ENCODE peak calls at places on chromosomes 4 and X, in six cellular contexts. One of them, this sample, is unnamed.
A peak's percentile ranks its signal among the peaks of the same experiment; 100 is the strongest.

GRCh38 chr4:6324999-6325790 is 55.5 kb downstream of the WFS1 start:
- DNase-seq in HTR-8/SVneo: no peak
- DNase-seq in iris pigment epithelial cell: peak; percentile 8
- DNase-seq in HuH-7: no peak
- DNase-seq in activated T-helper 9 cell treated with anti-CD3 and anti-CD28 coated beads, Interleukin-2, amount 50 U/mL, for 16 hours: no peak
- DNase-seq in sciatic nerve: no peak
- DNase-seq in this sample: no peak

GRCh38 chr4:77170926-77171325 is 13.9 kb downstream of the CCNG2 start:
- DNase-seq in HTR-8/SVneo: no peak
- DNase-seq in iris pigment epithelial cell: no peak
- DNase-seq in HuH-7: no peak
- DNase-seq in activated T-helper 9 cell treated with anti-CD3 and anti-CD28 coated beads, Interleukin-2, amount 50 U/mL, for 16 hours: no peak
- DNase-seq in sciatic nerve: no peak
- DNase-seq in this sample: no peak

GRCh38 chrX:1137531-1137930 is 74.9 kb downstream of the CRLF2 start:
- DNase-seq in HTR-8/SVneo: no peak
- DNase-seq in iris pigment epithelial cell: no peak
- DNase-seq in HuH-7: no peak
- DNase-seq in activated T-helper 9 cell treated with anti-CD3 and anti-CD28 coated beads, Interleukin-2, amount 50 U/mL, for 16 hours: no peak
- DNase-seq in sciatic nerve: no peak
- DNase-seq in this sample: no peak

GRCh38 chrX:122115604-122116003 is 1068.2 kb downstream of the GLUD2 start:
- DNase-seq in HTR-8/SVneo: no peak
- DNase-seq in iris pigment epithelial cell: no peak
- DNase-seq in HuH-7: peak; percentile 6
- DNase-seq in activated T-helper 9 cell treated with anti-CD3 and anti-CD28 coated beads, Interleukin-2, amount 50 U/mL, for 16 hours: no peak
- DNase-seq in sciatic nerve: no peak
- DNase-seq in this sample: no peak

GRCh38 chr4:145867416-145867815 is 71.2 kb downstream of the ZNF827 start:
- DNase-seq in HTR-8/SVneo: no peak
- DNase-seq in iris pigment epithelial cell: no peak
- DNase-seq in HuH-7: no peak
- DNase-seq in activated T-helper 9 cell treated with anti-CD3 and anti-CD28 coated beads, Interleukin-2, amount 50 U/mL, for 16 hours: no peak
- DNase-seq in sciatic nerve: no peak
- DNase-seq in this sample: no peak

GRCh38 chr4:102441978-102442890 is 58.9 kb upstream of the NFKB1 start:
- DNase-seq in HTR-8/SVneo: no peak
- DNase-seq in iris pigment epithelial cell: no peak
- DNase-seq in HuH-7: no peak
- DNase-seq in activated T-helper 9 cell treated with anti-CD3 and anti-CD28 coated beads, Interleukin-2, amount 50 U/mL, for 16 hours: no peak
- DNase-seq in sciatic nerve: no peak
- DNase-seq in this sample: peak; percentile 53

GRCh38 chr4:40046311-40046980 is 10.2 kb upstream of the N4BP2 start:
- DNase-seq in HTR-8/SVneo: peak; percentile 51
- DNase-seq in iris pigment epithelial cell: peak; percentile 90
- DNase-seq in HuH-7: peak; percentile 60
- DNase-seq in activated T-helper 9 cell treated with anti-CD3 and anti-CD28 coated beads, Interleukin-2, amount 50 U/mL, for 16 hours: no peak
- DNase-seq in sciatic nerve: peak; percentile 67
- DNase-seq in this sample: peak; percentile 62

GRCh38 chr4:55543858-55544257 is 2.9 kb downstream of the CLOCK start:
- DNase-seq in HTR-8/SVneo: no peak
- DNase-seq in iris pigment epithelial cell: no peak
- DNase-seq in HuH-7: no peak
- DNase-seq in activated T-helper 9 cell treated with anti-CD3 and anti-CD28 coated beads, Interleukin-2, amount 50 U/mL, for 16 hours: no peak
- DNase-seq in sciatic nerve: no peak
- DNase-seq in this sample: no peak

GRCh38 chr4:159191989-159192388 is 89.1 kb downstream of the RAPGEF2 start:
- DNase-seq in HTR-8/SVneo: peak; percentile 40
- DNase-seq in iris pigment epithelial cell: peak; percentile 87
- DNase-seq in HuH-7: peak; percentile 25
- DNase-seq in activated T-helper 9 cell treated with anti-CD3 and anti-CD28 coated beads, Interleukin-2, amount 50 U/mL, for 16 hours: no peak
- DNase-seq in sciatic nerve: no peak
- DNase-seq in this sample: peak; percentile 45

GRCh38 chrX:13670197-13670596 is 17.3 kb downstream of the TCEANC start:
- DNase-seq in HTR-8/SVneo: no peak
- DNase-seq in iris pigment epithelial cell: no peak
- DNase-seq in HuH-7: no peak
- DNase-seq in activated T-helper 9 cell treated with anti-CD3 and anti-CD28 coated beads, Interleukin-2, amount 50 U/mL, for 16 hours: no peak
- DNase-seq in sciatic nerve: no peak
- DNase-seq in this sample: no peak

GRCh38 chrX:3271485-3272186 is 74.8 kb downstream of the MXRA5 start:
- DNase-seq in HTR-8/SVneo: peak; percentile 39
- DNase-seq in iris pigment epithelial cell: peak; percentile 80
- DNase-seq in HuH-7: no peak
- DNase-seq in activated T-helper 9 cell treated with anti-CD3 and anti-CD28 coated beads, Interleukin-2, amount 50 U/mL, for 16 hours: no peak
- DNase-seq in sciatic nerve: no peak
- DNase-seq in this sample: no peak

GRCh38 chr4:69054578-69055200 is 41.6 kb upstream of the UGT2B7 start:
- DNase-seq in HTR-8/SVneo: peak; percentile 5
- DNase-seq in iris pigment epithelial cell: peak; percentile 91
- DNase-seq in HuH-7: no peak
- DNase-seq in activated T-helper 9 cell treated with anti-CD3 and anti-CD28 coated beads, Interleukin-2, amount 50 U/mL, for 16 hours: no peak
- DNase-seq in sciatic nerve: no peak
- DNase-seq in this sample: no peak

GRCh38 chrX:19697416-19697815 is 182.1 kb upstream of the MAP3K15 start:
- DNase-seq in HTR-8/SVneo: no peak
- DNase-seq in iris pigment epithelial cell: peak; percentile 52
- DNase-seq in HuH-7: no peak
- DNase-seq in activated T-helper 9 cell treated with anti-CD3 and anti-CD28 coated beads, Interleukin-2, amount 50 U/mL, for 16 hours: no peak
- DNase-seq in sciatic nerve: no peak
- DNase-seq in this sample: no peak

GRCh38 chr4:107888237-107888636 is 43.1 kb upstream of the CYP2U1 start:
- DNase-seq in HTR-8/SVneo: no peak
- DNase-seq in iris pigment epithelial cell: no peak
- DNase-seq in HuH-7: no peak
- DNase-seq in activated T-helper 9 cell treated with anti-CD3 and anti-CD28 coated beads, Interleukin-2, amount 50 U/mL, for 16 hours: no peak
- DNase-seq in sciatic nerve: no peak
- DNase-seq in this sample: no peak

This sample was measured in Caco-2.